ENCODE peak calls at places on chromosomes 13 and 19, in eight cellular contexts. X, W, Q, H, O, M, F and C are unnamed samples.

GRCh38 chr13:30832845-30833332 is 73.2 kb upstream of the MEDAG start:
- DNase-seq in Q (peak), X (peak), F (no peak), W (no peak), O (peak), M (peak), H (no peak), C (peak)

GRCh38 chr13:52599853-52600603 is 42.2 kb upstream of the HNRNPA1L2 start:
- DNase-seq in H (no peak), O (peak), F (no peak), X (no peak), Q (peak), W (no peak), M (peak), C (no peak)

GRCh38 chr13:113178070-113178895 is 19.8 kb downstream of the PROZ start:
- DNase-seq in Q (no peak), X (no peak), M (no peak), H (no peak), W (no peak), F (no peak), O (no peak), C (no peak)

GRCh38 chr13:112968910-112969691 is at the start of gene MCF2L:
- DNase-seq in H (peak), X (peak), Q (peak), W (no peak), M (peak), O (peak), F (peak), C (peak)

GRCh38 chr13:44583126-44583525 is 7.0 kb upstream of the TSC22D1 start:
- DNase-seq in O (no peak), Q (no peak), X (no peak), M (no peak), F (no peak), W (no peak), H (no peak), C (no peak)

GRCh38 chr13:44243198-44243852 is 130.3 kb upstream of the SERP2 start:
- DNase-seq in X (no peak), Q (no peak), F (no peak), M (no peak), O (peak), H (no peak), W (no peak), C (peak)

GRCh38 chr13:39779337-39780270 is 124.1 kb downstream of the COG6 start:
- DNase-seq in M (no peak), X (no peak), Q (no peak), O (no peak), F (no peak), W (no peak), H (no peak), C (no peak)

GRCh38 chr19:35124098-35125060 is 8.8 kb downstream of the FXYD3 start:
- DNase-seq in M (peak), W (peak), H (peak), F (peak), X (peak), O (peak), Q (peak), C (peak)

GRCh38 chr13:40271931-40272775 is 394.3 kb downstream of the FOXO1 start:
- DNase-seq in X (no peak), W (peak), H (peak), F (peak), M (peak), Q (no peak), O (peak), C (peak)

GRCh38 chr13:30364133-30364532 is 56.8 kb upstream of the KATNAL1 start:
- DNase-seq in H (no peak), W (no peak), F (no peak), O (no peak), Q (no peak), M (no peak), X (no peak), C (no peak)

GRCh38 chr19:16094360-16095070 is 17.2 kb upstream of the RAB8A start:
- DNase-seq in Q (no peak), X (no peak), W (no peak), O (no peak), H (no peak), F (no peak), M (no peak), C (no peak)

GRCh38 chr13:63124863-63125262 is 1709.2 kb upstream of the PCDH20 start:
- DNase-seq in H (no peak), X (no peak), F (no peak), O (no peak), Q (no peak), W (no peak), M (no peak), C (no peak)

GRCh38 chr19:11173516-11174155 is 18.1 kb upstream of the SPC24 start:
- DNase-seq in W (no peak), H (no peak), O (no peak), X (no peak), Q (no peak), F (no peak), M (no peak), C (no peak)

GRCh38 chr13:47835470-47836228 is 165.4 kb downstream of the SUCLA2 start:
- DNase-seq in Q (no peak), X (no peak), O (no peak), M (no peak), W (no peak), H (no peak), F (no peak), C (no peak)

GRCh38 chr19:32988724-32989123 is 16.7 kb downstream of the FAAP24 start:
- DNase-seq in O (no peak), H (no peak), F (no peak), W (no peak), Q (no peak), X (no peak), M (no peak), C (peak)

GRCh38 chr19:28631931-28632330 is 581.0 kb downstream of the UQCRFS1 start:
- DNase-seq in F (no peak), O (no peak), Q (no peak), H (no peak), M (no peak), X (no peak), W (no peak), C (no peak)

GRCh38 chr13:113552079-113552478 is 32.5 kb upstream of the TFDP1 start:
- DNase-seq in H (no peak), Q (no peak), W (no peak), F (no peak), M (no peak), X (no peak), O (peak), C (peak)

GRCh38 chr13:42660367-42660965 is 86.5 kb downstream of the TNFSF11 start:
- DNase-seq in M (no peak), X (no peak), Q (no peak), H (no peak), W (no peak), O (no peak), F (no peak), C (no peak)

GRCh38 chr19:11948646-11949045 is 16.2 kb upstream of the ZNF763 start:
- DNase-seq in Q (no peak), O (no peak), H (no peak), F (no peak), X (no peak), W (no peak), M (no peak), C (no peak)

GRCh38 chr19:3336680-3337523 is 29.5 kb upstream of the NFIC start:
- DNase-seq in W (peak), O (peak), Q (peak), F (peak), H (peak), X (no peak), M (peak), C (peak)

GRCh38 chr13:103815619-103816018 is 749.4 kb upstream of the SLC10A2 start:
- DNase-seq in X (no peak), H (no peak), M (no peak), O (no peak), W (no peak), Q (no peak), F (no peak), C (no peak)

GRCh38 chr19:5142725-5143097 is 173.8 kb downstream of the KDM4B start:
- DNase-seq in X (no peak), F (no peak), O (no peak), Q (peak), M (no peak), H (no peak), W (no peak), C (no peak)

GRCh38 chr19:7355151-7355845 is 6.6 kb downstream of the ARHGEF18 start:
- DNase-seq in M (no peak), Q (peak), X (no peak), F (no peak), H (peak), W (no peak), O (peak), C (no peak)

GRCh38 chr19:29329460-29330134 is 116.6 kb upstream of the UQCRFS1 start:
- DNase-seq in O (no peak), F (no peak), H (no peak), Q (no peak), M (no peak), W (no peak), X (no peak), C (no peak)

GRCh38 chr19:6318772-6319171 is 14.6 kb downstream of the ACER1 start:
- DNase-seq in Q (no peak), X (peak), M (no peak), O (no peak), W (no peak), H (no peak), F (no peak), C (no peak)

GRCh38 chr13:112477070-112477619 is 101.0 kb downstream of the SPACA7 start:
- DNase-seq in Q (no peak), H (no peak), X (no peak), F (no peak), M (no peak), W (no peak), O (no peak), C (no peak)

GRCh38 chr13:99218969-99219368 is 18.3 kb downstream of the UBAC2 start:
- DNase-seq in M (no peak), O (peak), F (no peak), H (no peak), X (no peak), Q (no peak), W (no peak), C (no peak)

GRCh38 chr19:49398931-49399330 is 10.9 kb downstream of the KASH5 start:
- DNase-seq in F (no peak), M (no peak), H (no peak), Q (no peak), O (no peak), X (no peak), W (no peak), C (no peak)
- TF ChIP-seq EP300 in F (no peak), M (no peak), H (no peak), Q (no peak), O (no peak), X (no peak), W (no peak), C (no peak)

GRCh38 chr19:20162821-20163220 is 4.2 kb upstream of the ZNF486 start:
- DNase-seq in W (no peak), H (no peak), F (no peak), M (no peak), O (no peak), Q (no peak), X (no peak), C (no peak)
- TF ChIP-seq EP300 in W (no peak), H (no peak), F (no peak), M (no peak), O (no peak), Q (no peak), X (no peak), C (no peak)

DNA sequence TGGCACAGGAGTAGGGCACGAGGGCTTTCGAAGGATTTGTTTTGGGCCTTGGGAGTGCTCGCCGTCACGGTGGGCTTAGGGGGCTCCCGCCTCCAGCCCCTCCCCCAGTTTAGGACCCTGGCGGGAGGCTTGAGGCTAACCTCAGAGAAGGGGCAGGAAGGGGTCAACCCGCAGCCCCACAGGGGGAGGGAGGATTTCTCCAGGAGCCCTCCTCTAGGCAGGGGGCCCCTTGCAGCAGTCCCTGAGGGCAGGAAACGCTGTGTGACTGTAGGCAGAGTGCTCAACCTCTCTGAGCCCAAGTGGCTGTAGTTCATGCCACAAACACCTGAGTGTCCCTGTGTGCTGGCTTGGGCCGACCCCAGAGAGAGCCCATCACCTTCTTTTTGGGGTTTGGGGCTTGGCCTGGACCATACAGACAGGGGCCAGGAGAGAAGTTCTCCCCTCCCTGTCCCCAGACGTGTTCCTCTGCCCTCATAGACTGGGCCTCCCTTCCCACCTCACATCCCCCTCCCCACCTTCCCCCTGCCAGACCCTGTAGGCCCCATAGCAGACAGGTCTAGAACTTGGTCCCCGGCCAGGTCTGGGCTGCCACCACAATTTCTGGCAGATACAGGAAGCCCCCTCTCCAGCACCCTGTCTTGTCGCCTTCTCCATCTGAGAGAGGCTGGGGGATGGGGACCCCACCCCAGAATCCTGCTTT is 8.1 kb downstream of the ISYNA1 start:
- DNase-seq in X (no peak), O (no peak), M (no peak), F (no peak), H (peak), W (no peak), Q (no peak), C (no peak)
- TF ChIP-seq EP300 in X (no peak), O (no peak), M (no peak), F (no peak), H (no peak), W (no peak), Q (no peak), C (no peak)

DNA sequence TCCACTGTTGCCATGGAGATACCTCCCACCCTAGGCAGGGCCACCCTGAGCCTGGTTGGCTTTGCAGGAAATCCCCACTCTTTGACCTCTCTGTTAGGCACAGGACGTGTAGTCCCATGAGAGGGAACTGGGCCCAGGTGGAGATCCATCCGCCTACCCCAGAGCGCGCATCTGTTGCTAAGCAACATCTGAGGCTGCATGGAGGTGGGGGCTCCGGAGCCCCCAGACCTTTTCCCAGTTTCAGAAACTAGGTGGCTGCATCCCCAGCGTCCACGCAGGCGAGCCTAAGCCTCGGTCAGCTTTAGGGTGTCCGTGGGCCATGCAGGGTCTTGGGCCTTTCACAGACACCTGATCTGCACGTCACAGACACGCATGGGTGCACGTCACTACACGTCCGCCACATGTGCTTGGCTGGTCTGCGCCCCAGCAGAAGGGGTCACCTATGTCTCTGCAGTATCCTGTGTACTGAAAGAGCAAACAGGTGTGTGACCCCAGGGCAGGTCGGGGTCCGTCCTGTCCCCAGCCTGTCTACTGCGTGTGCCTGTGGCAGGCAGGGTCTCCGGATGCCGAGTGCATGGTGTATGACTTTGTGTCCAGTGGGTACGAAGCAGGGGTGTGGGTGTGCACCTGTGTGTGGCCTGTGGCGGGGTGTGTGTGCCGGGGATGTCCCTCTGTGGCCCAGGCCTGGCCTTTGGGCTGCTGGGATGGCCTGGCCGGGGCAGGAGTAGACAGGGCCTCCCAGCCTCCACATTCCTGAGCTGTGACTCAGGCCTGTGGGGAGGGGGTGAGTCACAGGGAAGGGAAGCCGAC is 4.1 kb upstream of the CIRBP start:
- DNase-seq in X (peak), O (peak), M (peak), H (peak), F (no peak), Q (peak), W (no peak), C (peak)
- TF ChIP-seq EP300 in X (peak), O (peak), M (no peak), H (no peak), F (no peak), Q (no peak), W (no peak), C (no peak)

DNA sequence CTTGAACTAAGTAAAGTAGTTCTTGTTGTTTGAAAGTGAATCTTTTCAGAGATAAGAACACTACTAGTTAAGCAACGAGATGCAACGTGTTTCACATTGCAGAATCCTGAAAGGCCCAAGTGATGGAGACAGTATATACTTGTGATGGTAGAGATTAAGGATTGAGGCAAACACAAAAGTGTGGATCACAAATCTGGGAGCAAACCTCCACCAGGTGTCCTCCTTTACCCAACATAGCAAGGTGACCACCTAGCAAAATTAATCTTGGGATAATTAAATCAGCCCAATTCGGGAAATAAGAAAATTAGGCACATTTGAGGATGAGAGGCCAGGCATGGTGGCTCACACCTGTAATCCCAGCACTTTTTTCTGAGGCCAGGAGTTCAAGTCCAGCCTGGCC is 563.9 kb downstream of the DACH1 start:
- DNase-seq in H (no peak), W (no peak), Q (no peak), O (no peak), F (no peak), M (no peak), X (no peak), C (no peak)
- TF ChIP-seq EP300 in H (no peak), W (no peak), Q (no peak), O (no peak), F (no peak), M (no peak), X (no peak), C (no peak)

DNA sequence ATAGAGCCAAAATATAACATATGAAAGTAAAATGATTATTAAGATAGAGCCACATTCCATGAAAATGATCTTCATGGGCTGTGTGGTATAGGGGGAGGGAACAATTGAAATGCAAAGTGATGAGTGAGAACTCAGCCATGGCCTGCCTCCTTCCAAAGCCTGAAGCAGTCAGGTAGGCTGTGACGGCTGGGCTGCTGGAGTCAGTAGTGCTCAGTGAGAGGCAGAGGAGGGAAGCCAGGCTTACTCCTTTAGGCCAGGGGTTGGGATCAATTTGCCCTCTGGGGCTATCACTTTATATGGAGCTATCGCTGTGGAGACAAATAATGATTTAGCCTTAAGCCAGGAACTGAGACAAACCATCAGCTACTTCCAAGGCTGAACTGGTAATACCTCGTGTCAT is 654.9 kb downstream of the FGF9 start:
- DNase-seq in Q (no peak), W (no peak), X (no peak), O (no peak), M (no peak), F (no peak), H (no peak), C (no peak)
- TF ChIP-seq EP300 in Q (no peak), W (no peak), X (no peak), O (no peak), M (no peak), F (no peak), H (no peak), C (no peak)

DNA sequence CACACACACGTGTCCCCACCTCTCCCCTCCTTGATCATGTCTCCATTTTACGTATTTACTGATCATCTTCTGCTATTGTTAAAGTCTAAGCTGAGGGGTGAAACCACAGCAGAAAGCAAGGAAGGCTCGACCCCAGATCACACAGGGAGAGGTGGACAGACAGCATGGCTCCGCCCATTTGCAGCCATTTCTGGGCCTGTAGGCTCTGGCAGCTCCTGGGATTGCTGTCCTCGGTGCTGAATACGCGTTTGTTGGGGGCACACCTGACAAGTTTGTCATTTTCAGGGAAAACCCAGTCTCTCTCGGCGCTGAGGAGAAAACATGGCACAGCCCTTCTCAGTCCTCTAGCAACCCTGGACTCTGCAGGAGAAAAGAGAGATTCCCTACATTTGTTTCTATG is 8.0 kb downstream of the TMEM86B start:
- DNase-seq in F (no peak), O (no peak), Q (no peak), W (no peak), M (no peak), X (no peak), H (no peak), C (no peak)
- TF ChIP-seq EP300 in F (no peak), O (no peak), Q (no peak), W (no peak), M (no peak), X (no peak), H (no peak), C (no peak)

GRCh38 chr19:45340232-45340898 is at the start of gene KLC3:
- DNase-seq in Q (peak), W (no peak), X (peak), O (peak), F (no peak), M (no peak), H (no peak), C (peak)
- TF ChIP-seq EP300 in Q (no peak), W (no peak), X (no peak), O (no peak), F (no peak), M (no peak), H (no peak), C (no peak)